ENCODE peak calls at places on chromosomes 3 and 15, in six cellular contexts. P is Panc1, A is breast epithelium, T is endothelial cell of umbilical vein, C is HCT116, L is suprapubic skin. O is an unnamed sample.

GRCh38 chr3:134326126-134326525 is 48.1 kb downstream of the AMOTL2 start:
- DNase-seq in L (no peak), A (no peak), C (no peak), P (no peak), T (peak), O (no peak)

GRCh38 chr3:44090036-44090435 is 151.7 kb upstream of the TOPAZ1 start:
- DNase-seq in C (no peak), T (no peak), P (no peak), L (no peak), A (no peak), O (no peak)

GRCh38 chr15:47246317-47246716 is 471.0 kb upstream of the SEMA6D start:
- DNase-seq in L (no peak), T (peak), A (no peak), P (no peak), C (no peak), O (no peak)

GRCh38 chr3:16119887-16120286 is 54.6 kb upstream of the GALNT15 start:
- DNase-seq in P (no peak), A (no peak), T (no peak), C (no peak), L (no peak), O (no peak)

GRCh38 chr3:66413151-66413751 is 87.6 kb downstream of the LRIG1 start:
- DNase-seq in A (no peak), L (peak), P (no peak), T (no peak), C (no peak), O (peak)

GRCh38 chr15:38069001-38069400 is 134.6 kb downstream of the TMCO5A start:
- DNase-seq in C (no peak), T (peak), P (no peak), A (no peak), L (no peak), O (peak)

GRCh38 chr15:74133071-74133702 is 2.8 kb downstream of the ISLR2 start:
- DNase-seq in T (no peak), C (no peak), L (no peak), A (no peak), P (no peak), O (no peak)

GRCh38 chr15:71261934-71262333 is 146.7 kb downstream of the THSD4 start:
- DNase-seq in A (no peak), T (no peak), C (no peak), P (no peak), L (no peak), O (no peak)

GRCh38 chr15:72116680-72117447 is 1.1 kb downstream of the MYO9A start:
- DNase-seq in A (peak), P (no peak), L (no peak), C (no peak), T (peak), O (no peak)

GRCh38 chr15:83837946-83838571 is 184.1 kb downstream of the ADAMTSL3 start:
- DNase-seq in L (no peak), P (no peak), C (peak), T (no peak), A (no peak), O (peak)

GRCh38 chr15:47384776-47385175 is 332.5 kb upstream of the SEMA6D start:
- DNase-seq in C (no peak), P (no peak), T (no peak), A (no peak), L (no peak), O (no peak)

DNA sequence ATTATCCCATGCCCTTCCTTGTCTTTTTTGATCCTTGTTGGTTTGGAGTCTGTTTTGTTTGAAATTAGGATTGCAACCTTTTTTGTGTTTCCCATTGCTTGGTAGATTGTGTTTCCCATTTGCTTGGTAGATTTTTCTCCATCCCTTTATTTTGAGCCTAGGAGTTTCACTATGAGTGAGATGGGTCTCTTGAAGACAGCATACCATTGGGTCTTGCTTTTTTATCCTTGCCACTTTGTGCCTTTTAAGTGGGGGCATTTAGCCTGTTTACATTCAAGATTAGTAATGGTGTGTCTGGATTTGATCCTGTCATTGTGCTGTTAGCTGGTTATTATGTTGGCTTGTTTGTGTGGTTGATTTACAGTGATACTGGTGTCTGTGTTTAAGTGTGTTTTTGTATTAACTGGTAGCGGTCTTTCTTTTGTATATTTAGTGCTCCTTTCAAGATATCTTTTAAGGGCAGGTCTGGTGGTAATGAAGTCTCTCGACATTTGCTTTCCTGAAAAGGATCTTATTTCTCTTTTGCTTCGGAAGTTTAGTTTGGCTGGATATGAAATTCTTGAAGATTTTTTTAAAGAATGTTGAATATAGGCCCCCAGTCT is 70.8 kb downstream of the AKAP13 start:
- DNase-seq in C (no peak), T (no peak), P (no peak), A (no peak), L (no peak), O (no peak)
- H3K4me3 ChIP-seq in C (no peak), T (no peak), P (no peak), A (no peak), L (no peak), O (no peak)

GRCh38 chr15:80179025-80179759 is 26.4 kb downstream of the FAH start:
- DNase-seq in C (no peak), P (peak), L (no peak), A (no peak), T (peak), O (peak)
- TF ChIP-seq POLR2AphosphoS5 in C (no peak), P (peak), L (no peak), A (no peak), T (peak), O (no peak)

GRCh38 chr15:36880913-36881290 is 219.4 kb downstream of the MEIS2 start:
- DNase-seq in A (no peak), L (no peak), C (no peak), T (no peak), P (no peak), O (no peak)

GRCh38 chr15:36882487-36883108 is 217.8 kb downstream of the MEIS2 start:
- DNase-seq in T (peak), A (no peak), C (no peak), P (no peak), L (no peak), O (no peak)

GRCh38 chr15:36879568-36880225 is 220.7 kb downstream of the MEIS2 start:
- DNase-seq in L (no peak), A (no peak), P (no peak), C (no peak), T (no peak), O (no peak)

GRCh38 chr15:36878745-36879262 is 221.5 kb downstream of the MEIS2 start:
- DNase-seq in T (no peak), A (no peak), L (no peak), C (no peak), P (no peak), O (no peak)

GRCh38 chr15:36880226-36880912 is 220.0 kb downstream of the MEIS2 start:
- DNase-seq in T (no peak), A (no peak), C (no peak), P (no peak), L (peak), O (no peak)
- TF ChIP-seq CTCF in T (no peak), A (no peak), C (no peak), P (no peak), L (no peak), O (no peak)

GRCh38 chr3:171442184-171442583 is 18.0 kb downstream of the TNIK start:
- DNase-seq in C (no peak), P (no peak), L (no peak), T (no peak), A (no peak), O (no peak)
- H3K4me3 ChIP-seq in C (no peak), P (no peak), L (no peak), T (no peak), A (no peak), O (no peak)

GRCh38 chr15:31296304-31297220 is 30.1 kb upstream of the KLF13 start:
- DNase-seq in P (no peak), L (peak), C (no peak), A (peak), T (peak), O (peak)
- TF ChIP-seq POLR2AphosphoS5 in P (peak), L (no peak), C (no peak), A (no peak), T (no peak), O (peak)

GRCh38 chr3:140844072-140844471 is 97.6 kb upstream of the SLC25A36 start:
- DNase-seq in C (no peak), L (no peak), A (no peak), T (no peak), P (no peak), O (no peak)

GRCh38 chr3:140845878-140846277 is 95.8 kb upstream of the SLC25A36 start:
- DNase-seq in P (no peak), C (no peak), T (no peak), A (no peak), L (no peak), O (no peak)

GRCh38 chr3:140850210-140850955 is 91.3 kb upstream of the SLC25A36 start:
- DNase-seq in T (no peak), A (no peak), L (no peak), P (no peak), C (no peak), O (no peak)

GRCh38 chr3:140843656-140844055 is 98.0 kb upstream of the SLC25A36 start:
- DNase-seq in T (no peak), C (no peak), A (no peak), L (no peak), P (no peak), O (no peak)

DNA sequence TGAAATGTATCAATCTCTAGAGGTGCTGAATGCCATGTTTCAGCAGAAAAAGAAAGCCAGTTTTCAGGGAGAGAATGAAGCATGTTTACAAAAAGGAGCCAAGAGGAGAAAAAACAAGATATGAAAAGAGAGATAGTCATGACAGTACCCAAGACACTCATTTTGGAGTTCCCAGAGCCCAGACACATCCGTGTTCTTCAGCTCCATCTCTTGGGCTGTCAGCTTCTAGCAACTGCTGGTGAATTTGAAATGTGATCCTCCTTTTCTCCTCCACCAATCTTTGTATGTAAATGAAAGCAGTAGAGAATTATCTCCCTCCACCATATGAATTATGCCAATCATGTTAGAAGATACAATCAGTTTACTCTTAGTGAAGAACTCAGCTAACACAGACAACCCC is 93.0 kb upstream of the SLC25A36 start:
- DNase-seq in C (no peak), L (no peak), T (no peak), P (no peak), A (no peak), O (no peak)
- TF ChIP-seq CTCF in C (no peak), L (no peak), T (no peak), P (no peak), A (no peak), O (no peak)

O was measured in stomach.